ENCODE peak calls at places on chromosomes 4 and X, in seven cellular contexts. I is GM23248, N is HL-60, H is colonic mucosa, Q is WTC11, V is upper lobe of right lung, J is OCI-M1. C is an unnamed sample.

GRCh38 chrX:49761481-49761880 is 65.7 kb upstream of the PAGE1 start:
- DNase-seq in I (peak; percentile 34), N (no peak), H (no peak), Q (peak; percentile 10), V (no peak), J (peak; percentile 24), C (peak; percentile 3)

GRCh38 chr4:53601251-53601764 is 10.0 kb upstream of the LNX1 start:
- DNase-seq in I (peak; percentile 36), N (no peak), H (peak; percentile 45), Q (peak; percentile 72), V (no peak), J (peak; percentile 53), C (peak; percentile 18)

GRCh38 chr4:108834167-108834566 is 71.3 kb upstream of the ETNPPL start:
- DNase-seq in I (peak; percentile 91), N (no peak), H (no peak), Q (no peak), V (no peak), J (peak; percentile 11), C (no peak)

GRCh38 chr4:169311643-169312365 is 41.0 kb upstream of the SH3RF1 start:
- DNase-seq in I (peak; percentile 60), N (peak; percentile 36), H (peak; percentile 45), Q (peak; percentile 30), V (no peak), J (peak; percentile 88), C (peak; percentile 45)

GRCh38 chr4:80184791-80185756 is 12.2 kb upstream of the PRDM8 start:
- DNase-seq in I (peak; percentile 72), N (no peak), H (no peak), Q (peak; percentile 43), V (no peak), J (no peak), C (no peak)

GRCh38 chrX:67619253-67619652 is 75.4 kb downstream of the AR start:
- DNase-seq in I (peak; percentile 84), N (no peak), H (no peak), Q (no peak), V (no peak), J (no peak), C (peak; percentile 63)

GRCh38 chr4:8238061-8238511 is 31.5 kb upstream of the HTRA3 start:
- DNase-seq in I (no peak), N (no peak), H (peak; percentile 81), Q (peak; percentile 30), V (no peak), J (no peak), C (no peak)

GRCh38 chr4:139299536-139299935 is 1.8 kb upstream of the NAA15 start:
- DNase-seq in I (peak; percentile 64), N (no peak), H (no peak), Q (no peak), V (no peak), J (peak; percentile 60), C (no peak)

GRCh38 chrX:38898261-38898660 is 97.0 kb downstream of the MID1IP1 start:
- DNase-seq in I (no peak), N (peak; percentile 12), H (no peak), Q (no peak), V (no peak), J (peak; percentile 36), C (no peak)

GRCh38 chrX:40152706-40153334 is 55.1 kb upstream of the BCOR start:
- DNase-seq in I (peak; percentile 62), N (no peak), H (peak; percentile 38), Q (no peak), V (peak; percentile 83), J (no peak), C (peak; percentile 46)

GRCh38 chr4:12861422-12861821 is 622.7 kb downstream of the RAB28 start:
- DNase-seq in I (no peak), N (no peak), H (no peak), Q (no peak), V (no peak), J (no peak), C (peak; percentile 9)